ENCODE peak calls at places on chromosomes 1 and 21, in nine cellular contexts. K is activated T-cell treated with anti-CD3 and anti-CD28 coated beads for 1 hour; Q is nucleus accumbens; T is DND-41; X is ELR; E is KBM-7; U is PC-3; F is choroid plexus epithelial cell; H is stimulated activated CD4-positive, alpha-beta T cell treated with anti-CD3 and anti-CD28 coated beads, TNF-alpha, amount 100 ng/mL, for 1 hour. B is an unnamed sample.

GRCh38 chr1:15863156-15863901 is 15.8 kb downstream of the SPEN start:
- DNase-seq in Q (no peak), H (no peak), E (no peak), T (no peak), U (no peak), K (no peak), X (no peak), F (no peak), B (no peak)

GRCh38 chr1:214120951-214121350 is 133.2 kb downstream of the PROX1 start:
- DNase-seq in T (no peak), F (no peak), Q (no peak), H (no peak), U (no peak), E (no peak), K (no peak), X (no peak), B (no peak)

GRCh38 chr1:229117664-229118300 is 153.1 kb upstream of the RAB4A start:
- DNase-seq in T (no peak), X (peak; percentile 14), E (no peak), U (peak; percentile 68), Q (peak; percentile 58), H (no peak), K (no peak), F (no peak), B (no peak)

GRCh38 chr1:182259229-182259872 is 132.2 kb downstream of the GLUL start:
- DNase-seq in K (peak; percentile 11), U (peak; percentile 76), E (peak; percentile 97), H (no peak), X (peak; percentile 27), Q (no peak), T (peak; percentile 95), F (peak; percentile 8), B (peak; percentile 41)

GRCh38 chr1:199948587-199949280 is 78.8 kb upstream of the NR5A2 start:
- DNase-seq in K (no peak), H (no peak), T (peak; percentile 43), X (peak; percentile 6), F (peak; percentile 33), Q (no peak), U (peak; percentile 64), E (peak; percentile 86), B (no peak)

GRCh38 chr1:12073796-12074195 is 10.7 kb downstream of the TNFRSF8 start:
- DNase-seq in H (no peak), X (no peak), Q (no peak), U (no peak), T (no peak), F (no peak), E (no peak), K (no peak), B (no peak)

GRCh38 chr1:232780354-232780753 is 24.9 kb upstream of the MAP10 start:
- DNase-seq in K (no peak), F (no peak), T (no peak), H (no peak), U (no peak), E (no peak), X (no peak), Q (no peak), B (no peak)

GRCh38 chr1:162316187-162316586 is 60.5 kb downstream of the SPATA46 start:
- DNase-seq in Q (no peak), T (peak; percentile 5), F (no peak), H (no peak), K (no peak), E (no peak), X (no peak), U (no peak), B (no peak)

GRCh38 chr1:192814805-192815204 is 6.0 kb downstream of the RGS2 start:
- DNase-seq in U (no peak), T (no peak), F (no peak), E (no peak), Q (no peak), H (no peak), K (no peak), X (no peak), B (no peak)

GRCh38 chr21:42564561-42564971 is 50.9 kb downstream of the SLC37A1 start:
- DNase-seq in X (no peak), E (no peak), T (no peak), F (no peak), K (no peak), U (no peak), Q (no peak), H (no peak), B (no peak)

GRCh38 chr21:40938078-40938477 is 91.1 kb upstream of the DSCAM start:
- DNase-seq in H (no peak), K (no peak), F (no peak), X (no peak), E (no peak), T (no peak), Q (no peak), U (no peak), B (no peak)

GRCh38 chr21:36918291-36918690 is 48.2 kb downstream of the HLCS start:
- DNase-seq in F (no peak), X (no peak), E (no peak), H (no peak), K (no peak), Q (no peak), U (no peak), T (no peak), B (no peak)

GRCh38 chr1:77768006-77768405 is 8.4 kb upstream of the USP33 start:
- DNase-seq in Q (no peak), F (no peak), E (no peak), X (peak; percentile 53), T (no peak), H (no peak), U (no peak), K (no peak), B (no peak)

GRCh38 chr1:13967707-13968106 is 267.7 kb downstream of the PRDM2 start:
- DNase-seq in Q (no peak), X (no peak), H (no peak), U (no peak), K (no peak), E (no peak), T (no peak), F (no peak), B (no peak)

GRCh38 chr1:12157366-12158231 is 9.2 kb upstream of the TNFRSF1B start:
- DNase-seq in H (no peak), Q (no peak), X (peak; percentile 20), F (no peak), K (no peak), U (peak; percentile 53), E (peak; percentile 72), T (no peak), B (no peak)

GRCh38 chr1:70902211-70902610 is 145.4 kb downstream of the PTGER3 start:
- DNase-seq in X (no peak), E (no peak), U (no peak), F (no peak), K (no peak), Q (no peak), H (no peak), T (no peak), B (no peak)

GRCh38 chr1:212179394-212180076 is 105.7 kb upstream of the PPP2R5A start:
- DNase-seq in H (no peak), Q (no peak), U (peak; percentile 85), K (no peak), E (no peak), X (peak; percentile 97), T (no peak), F (peak; percentile 91), B (no peak)

GRCh38 chr21:43974791-43975468 is 37.2 kb upstream of the TRAPPC10 start:
- DNase-seq in X (no peak), U (no peak), E (no peak), F (no peak), K (no peak), H (no peak), Q (no peak), T (no peak), B (no peak)